ENCODE peak calls at places on chromosomes 2 and 18, in five cellular contexts. N is stomach; U is thoracic aorta; K is lower lobe of right lung; D is CD8-positive, alpha-beta T cell. W is an unnamed sample.

GRCh38 chr2:239113164-239113563 is 265.3 kb downstream of the TWIST2 start:
- DNase-seq in K (no peak), N (peak; percentile 67), D (no peak), U (no peak), W (no peak)

GRCh38 chr2:7846607-7847006 is 835.2 kb upstream of the ID2 start:
- DNase-seq in D (no peak), U (no peak), N (no peak), K (no peak), W (no peak)

GRCh38 chr18:49548266-49548665 is 13.6 kb upstream of the LIPG start:
- DNase-seq in D (no peak), U (no peak), K (no peak), N (no peak), W (no peak)

GRCh38 chr18:52716926-52717325 is 376.9 kb downstream of the DCC start:
- DNase-seq in D (no peak), K (no peak), U (no peak), N (no peak), W (no peak)

GRCh38 chr2:96329416-96329815 is 4.3 kb downstream of the ITPRIPL1 start:
- DNase-seq in N (no peak), K (no peak), U (no peak), D (no peak), W (no peak)

GRCh38 chr2:106886916-106887758 is 1.2 kb upstream of the ST6GAL2 start:
- DNase-seq in N (peak; percentile 68), D (no peak), U (peak; percentile 11), K (peak; percentile 57), W (no peak)

GRCh38 chr18:48788378-48788777 is 162.4 kb downstream of the SMAD7 start:
- DNase-seq in N (no peak), D (no peak), K (peak; percentile 11), U (no peak), W (no peak)

GRCh38 chr2:127428815-127429109 is 10.5 kb downstream of the PROC start:
- DNase-seq in N (no peak), K (no peak), D (no peak), U (no peak), W (no peak)

GRCh38 chr2:130352229-130352628 is 3.6 kb upstream of the PTPN18 start:
- DNase-seq in D (no peak), U (no peak), K (no peak), N (no peak), W (no peak)

GRCh38 chr18:79405019-79405780 is 9.5 kb downstream of the NFATC1 start:
- DNase-seq in U (no peak), N (no peak), D (no peak), K (peak; percentile 37), W (no peak)

GRCh38 chr18:23228102-23229051 is 93.1 kb downstream of the CABLES1 start:
- DNase-seq in N (no peak), K (no peak), U (no peak), D (no peak), W (no peak)

GRCh38 chr2:71336384-71336783 is 4.8 kb downstream of the ZNF638 start:
- DNase-seq in U (no peak), N (no peak), D (no peak), K (no peak), W (no peak)

GRCh38 chr2:203756161-203756560 is 49.7 kb downstream of the CD28 start:
- DNase-seq in U (no peak), D (no peak), K (no peak), N (no peak), W (no peak)

GRCh38 chr2:204274991-204275390 is 270.3 kb upstream of the PARD3B start:
- DNase-seq in D (no peak), U (no peak), N (no peak), K (no peak), W (peak; percentile 80)

GRCh38 chr2:222504714-222505113 is 80.4 kb downstream of the SGPP2 start:
- DNase-seq in K (no peak), N (no peak), U (no peak), D (no peak), W (no peak)

GRCh38 chr18:54822872-54823845 is 5.1 kb upstream of the RAB27B start:
- DNase-seq in N (no peak), K (no peak), U (no peak), D (no peak), W (no peak)
- H3K27ac ChIP-seq in N (no peak overlapping the region), K (peak overlapping the region; percentile 37), U (no peak overlapping the region), D (no peak overlapping the region), W (no peak overlapping the region)

GRCh38 chr2:23381498-23381897 is 3.5 kb upstream of the KLHL29 start:
- DNase-seq in U (no peak), N (no peak), D (no peak), K (no peak), W (no peak)

GRCh38 chr2:23381084-23381483 is 3.9 kb upstream of the KLHL29 start:
- DNase-seq in N (peak; percentile 41), K (peak; percentile 86), D (no peak), U (peak; percentile 49), W (no peak)

GRCh38 chr2:23379220-23379695 is 5.7 kb upstream of the KLHL29 start:
- DNase-seq in N (no peak), U (no peak), D (no peak), K (no peak), W (no peak)

GRCh38 chr2:23378496-23378895 is 6.5 kb upstream of the KLHL29 start:
- DNase-seq in K (no peak), D (no peak), U (no peak), N (no peak), W (no peak)

DNA sequence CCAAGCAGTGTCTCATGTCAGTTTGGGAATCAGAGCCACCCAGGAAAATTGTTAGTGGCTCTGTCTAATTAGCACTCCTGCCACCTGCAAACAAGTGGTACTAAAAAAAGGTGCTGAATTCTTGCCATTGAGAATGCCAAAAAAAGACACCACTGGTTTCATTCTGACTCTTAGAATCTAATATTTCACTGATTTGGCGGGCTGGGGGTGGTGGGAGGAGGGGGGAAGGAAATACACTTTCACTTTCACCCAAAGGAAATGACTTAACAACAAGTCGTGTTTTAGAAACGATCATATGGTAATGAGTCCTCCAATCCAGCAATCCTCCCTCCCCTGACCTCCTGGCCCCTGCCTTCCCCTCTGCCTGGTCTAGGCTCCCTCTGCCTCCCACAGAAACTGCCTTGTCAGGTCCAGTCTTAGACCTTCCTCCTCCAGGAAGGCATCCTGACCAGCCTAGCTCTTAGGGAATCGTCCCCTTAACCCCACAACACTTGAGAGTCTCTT is 4.4 kb upstream of the KLHL29 start:
- DNase-seq in U (no peak), K (no peak), D (no peak), N (no peak), W (no peak)
- H3K27ac ChIP-seq in U (no peak overlapping the region), K (peak overlapping the region; percentile 65), D (no peak overlapping the region), N (no peak overlapping the region), W (no peak overlapping the region)

GRCh38 chr2:75289771-75290170 is 90.5 kb upstream of the TACR1 start:
- DNase-seq in N (no peak), U (no peak), D (no peak), K (no peak), W (no peak)
- H3K27ac ChIP-seq in N (no peak overlapping the region), U (no peak overlapping the region), D (no peak overlapping the region), K (no peak overlapping the region), W (no peak overlapping the region)

DNA sequence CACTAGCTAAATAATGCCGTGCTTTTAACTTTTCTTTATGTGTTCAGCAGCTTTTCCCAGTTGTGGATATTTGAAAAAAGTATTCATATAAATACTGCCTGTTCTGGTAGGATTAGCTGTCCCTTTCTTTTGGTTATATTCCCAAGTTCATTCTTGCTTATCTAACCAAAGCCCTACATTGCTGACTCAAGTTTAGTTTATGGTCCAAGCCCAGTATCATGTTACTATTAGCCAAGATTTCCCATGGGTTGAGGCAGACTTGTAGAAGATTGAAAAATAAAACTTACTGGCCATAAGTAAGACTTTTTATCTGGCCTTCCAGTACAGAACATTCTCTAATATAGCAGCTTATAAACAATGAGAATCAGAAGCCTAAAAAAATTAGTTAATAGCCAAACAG is 49.7 kb upstream of the NFE2L2 start:
- DNase-seq in K (no peak), N (no peak), D (no peak), U (no peak), W (no peak)
- H3K27ac ChIP-seq in K (no peak overlapping the region), N (peak overlapping the region; percentile 43), D (no peak overlapping the region), U (peak overlapping the region; percentile 29), W (no peak overlapping the region)

GRCh38 chr2:41597672-41598071 is 450.1 kb upstream of the PKDCC start:
- DNase-seq in D (no peak), N (no peak), K (no peak), U (no peak), W (no peak)
- H3K27ac ChIP-seq in D (no peak overlapping the region), N (no peak overlapping the region), K (peak overlapping the region; percentile 2), U (peak overlapping the region; percentile 71), W (no peak overlapping the region)

GRCh38 chr2:133991606-133992168 is 262.2 kb upstream of the MGAT5 start:
- DNase-seq in U (no peak), N (no peak), K (no peak), D (no peak), W (no peak)

GRCh38 chr2:133985563-133985962 is 268.3 kb upstream of the MGAT5 start:
- DNase-seq in U (no peak), K (no peak), N (no peak), D (no peak), W (no peak)

GRCh38 chr2:133988316-133988891 is 265.5 kb upstream of the MGAT5 start:
- DNase-seq in K (no peak), U (no peak), N (no peak), D (no peak), W (no peak)

GRCh38 chr2:133986076-133986837 is 267.6 kb upstream of the MGAT5 start:
- DNase-seq in D (no peak), U (no peak), K (no peak), N (no peak), W (no peak)

DNA sequence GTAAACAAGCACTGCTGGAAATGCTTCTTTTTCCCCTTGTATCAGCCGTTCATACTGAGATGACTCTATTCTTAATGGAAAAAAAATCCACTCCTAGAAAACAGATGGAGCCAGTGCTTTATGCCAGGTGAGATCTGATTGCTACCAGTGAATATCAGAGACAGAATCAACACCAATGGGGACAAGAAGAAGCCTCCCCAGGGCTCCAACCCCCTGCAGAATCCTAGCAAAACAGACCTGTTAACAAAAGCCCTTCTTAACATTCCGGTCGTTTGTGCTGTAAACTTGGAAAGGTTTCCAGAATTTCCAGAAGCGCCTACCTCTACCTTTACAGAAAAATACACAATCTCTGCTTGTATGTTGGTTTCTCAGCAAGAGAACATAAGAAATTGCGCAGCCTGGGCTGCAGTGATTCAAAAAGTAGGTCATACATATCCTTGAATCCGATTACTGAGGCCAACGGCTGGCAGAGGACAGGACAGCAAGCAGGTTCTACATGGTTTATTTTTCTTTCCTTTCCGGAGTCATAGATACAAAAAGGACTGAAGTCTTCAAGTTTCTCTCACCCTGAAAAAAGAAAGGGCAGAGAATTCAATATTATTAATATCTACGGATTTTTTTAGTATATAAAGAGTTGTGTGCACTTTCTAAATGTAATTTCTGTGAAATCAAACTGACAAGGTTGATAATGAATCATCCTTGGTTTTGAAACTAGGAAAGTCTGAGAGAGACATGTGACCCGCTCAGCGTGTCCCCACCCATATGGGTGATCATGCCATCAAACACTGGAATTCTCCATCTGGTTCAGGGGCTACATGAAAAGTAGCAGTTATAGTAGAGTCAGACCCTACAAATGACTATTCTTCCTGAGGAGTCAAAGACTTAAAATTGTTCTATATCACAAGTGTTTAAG is 266.7 kb upstream of the MGAT5 start:
- DNase-seq in K (no peak), D (no peak), U (no peak), N (no peak), W (no peak)
- H3K27ac ChIP-seq in K (no peak overlapping the region), D (no peak overlapping the region), U (no peak overlapping the region), N (no peak overlapping the region), W (no peak overlapping the region)